ENCODE peak calls at places on chromosomes 11 and 22, in eight cellular contexts. T is PC-3, U is hepatocyte, I is PC-9, N is GM23338, M is HCT116, J is MM.1S, Z is Karpas-422. L is an unnamed sample. For H3K9me2, the result is how much of the 10 kb centered on the place peaks cover.

GRCh38 chr22:48891688-48892380 is 935.8 kb downstream of the BRD1 start:
- DNase-seq in M (no peak), N (no peak), J (no peak), U (no peak), Z (no peak), I (no peak), T (no peak), L (no peak)

GRCh38 chr11:61733120-61733978 is 19.1 kb upstream of the MYRF start:
- DNase-seq in U (peak), Z (peak), J (peak), I (peak), M (peak), N (peak), T (peak), L (peak)

GRCh38 chr11:16817321-16817720 is 78.9 kb downstream of the C11orf58 start:
- DNase-seq in M (no peak), U (no peak), J (no peak), N (no peak), T (no peak), I (no peak), Z (no peak), L (no peak)

GRCh38 chr11:131491503-131491902 is 121.1 kb downstream of the NTM start:
- DNase-seq in Z (no peak), N (no peak), M (no peak), I (no peak), U (peak), J (no peak), T (no peak), L (peak)

GRCh38 chr11:69012092-69013008 is 696 bp downstream of the MRGPRF start:
- DNase-seq in Z (no peak), N (peak), T (no peak), J (no peak), M (no peak), I (no peak), U (no peak), L (peak)

GRCh38 chr11:111735262-111736116 is 30.7 kb downstream of the PPP2R1B start:
- DNase-seq in M (no peak), I (peak), N (no peak), Z (peak), T (peak), J (no peak), U (peak), L (peak)

GRCh38 chr11:76664578-76665061 is 5.9 kb downstream of the LRRC32 start:
- DNase-seq in N (no peak), T (no peak), J (peak), M (no peak), Z (no peak), U (no peak), I (no peak), L (no peak)

GRCh38 chr22:27241430-27242110 is 560.0 kb downstream of the MN1 start:
- DNase-seq in M (no peak), T (no peak), N (no peak), Z (no peak), J (no peak), I (no peak), U (peak), L (peak)

GRCh38 chr11:112271242-112271641 is 10.6 kb upstream of the PLET1 start:
- DNase-seq in N (no peak), I (no peak), U (no peak), J (no peak), M (no peak), Z (no peak), T (no peak), L (no peak)

GRCh38 chr11:2804701-2805387 is 80.7 kb downstream of the CDKN1C start:
- DNase-seq in T (no peak), J (no peak), N (no peak), U (no peak), I (no peak), Z (no peak), M (no peak), L (no peak)

GRCh38 chr11:88042238-88043032 is 132.8 kb downstream of the RAB38 start:
- DNase-seq in T (no peak), N (no peak), J (no peak), U (peak), I (no peak), M (no peak), Z (no peak), L (no peak)

GRCh38 chr11:12706531-12707499 is 32.6 kb downstream of the TEAD1 start:
- DNase-seq in J (peak), I (no peak), N (no peak), T (no peak), U (peak), M (no peak), Z (no peak), L (no peak)

GRCh38 chr11:32333335-32333991 is 101.9 kb downstream of the WT1 start:
- DNase-seq in J (no peak), N (peak), I (no peak), M (no peak), T (peak), Z (no peak), U (peak), L (peak)

GRCh38 chr11:74321487-74322188 is 10.2 kb upstream of the P4HA3 start:
- DNase-seq in J (peak), U (peak), N (peak), T (peak), Z (peak), M (no peak), I (no peak), L (peak)

GRCh38 chr22:22753526-22754267 is 109.3 kb downstream of the GGTLC2 start:
- DNase-seq in T (peak), U (peak), M (peak), I (peak), Z (peak), N (peak), J (peak), L (peak)

GRCh38 chr11:1570001-1570453 is 2.0 kb downstream of the DUSP8 start:
- DNase-seq in M (no peak), Z (no peak), T (no peak), I (no peak), J (no peak), U (peak), N (no peak), L (no peak)

GRCh38 chr11:64673279-64673678 is 49.7 kb downstream of the NRXN2 start:
- DNase-seq in T (no peak), M (no peak), J (no peak), I (no peak), U (no peak), Z (no peak), N (no peak), L (no peak)

GRCh38 chr11:95776859-95777258 is 12.7 kb downstream of the FAM76B start:
- DNase-seq in N (no peak), M (no peak), U (no peak), I (no peak), J (no peak), Z (no peak), T (no peak), L (no peak)
- H3K9me2 ChIP-seq in N (under half), M (under half), U (under half), I (under half), J (under half), Z (under half), T (under half), L (under half)

DNA sequence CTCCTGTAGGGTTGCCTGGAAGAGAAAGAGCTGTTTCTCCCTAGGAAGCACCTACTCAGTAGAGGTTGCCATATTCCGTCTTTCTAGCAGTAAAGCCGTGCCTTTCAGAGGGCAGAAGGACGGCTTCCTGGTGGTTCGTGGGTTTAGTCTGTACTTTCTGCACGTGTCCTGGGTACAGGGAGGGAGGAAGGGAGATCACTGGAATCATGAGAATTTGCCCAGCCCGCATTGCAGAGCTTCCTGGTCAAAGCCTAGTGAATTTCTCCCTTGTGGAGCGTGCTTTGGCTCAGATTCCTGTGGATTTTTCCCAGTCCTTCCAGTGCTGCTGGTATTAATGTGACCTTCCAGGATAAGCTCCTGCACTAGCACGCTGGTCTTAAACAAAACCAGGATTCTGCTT is 44.9 kb downstream of the GRAMD1B start:
- DNase-seq in N (no peak), M (no peak), Z (peak), I (no peak), J (no peak), T (no peak), U (no peak), L (no peak)
- H3K9me2 ChIP-seq in N (under half), M (under half), Z (under half), I (under half), J (under half), T (under half), U (under half), L (under half)

DNA sequence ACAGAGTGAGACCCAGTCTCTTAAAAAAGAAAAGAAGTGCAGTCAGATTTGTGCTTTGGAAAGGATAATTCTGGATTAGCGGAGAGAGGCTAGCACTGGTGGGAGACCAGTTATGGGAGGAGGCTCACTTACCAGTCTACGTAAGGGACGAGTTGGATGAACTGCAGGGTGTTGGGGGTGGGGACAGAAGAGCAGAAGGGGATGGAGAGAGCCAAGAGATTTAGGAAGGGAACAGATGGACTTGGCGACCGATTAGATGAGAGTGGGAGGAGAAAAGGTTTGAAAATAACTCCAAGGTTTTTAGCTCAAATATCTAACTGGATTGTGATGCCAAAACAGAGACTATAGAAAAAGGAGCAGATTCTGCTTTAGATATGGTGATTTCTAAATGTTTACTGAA is 81.4 kb downstream of the SFI1 start:
- DNase-seq in Z (no peak), J (no peak), I (no peak), T (no peak), U (no peak), M (no peak), N (no peak), L (no peak)
- H3K9me2 ChIP-seq in Z (under half), J (under half), I (under half), T (under half), U (under half), M (under half), N (under half), L (under half)

DNA sequence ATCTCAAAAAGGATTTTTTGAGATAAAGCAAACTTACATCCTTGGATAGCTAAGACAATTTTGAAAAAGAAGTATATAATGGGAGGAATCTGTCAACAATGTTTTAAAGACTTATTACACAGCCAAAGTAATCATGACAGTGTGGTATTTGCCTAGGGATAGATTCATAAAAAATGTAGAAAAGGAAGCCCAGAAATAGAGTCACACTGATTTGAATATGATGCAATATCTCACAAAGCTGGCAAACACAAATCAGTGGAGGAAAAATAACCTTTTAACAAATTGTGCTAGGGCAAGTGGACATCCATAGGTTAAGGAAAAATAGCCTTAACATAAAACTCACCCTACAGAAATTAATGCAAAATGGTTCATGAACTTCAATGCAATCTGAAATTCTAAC is 6.0 kb downstream of the XKR3 start:
- DNase-seq in J (no peak), Z (peak), M (no peak), N (no peak), U (no peak), T (no peak), I (no peak), L (peak)
- H3K9me2 ChIP-seq in J (under half), Z (under half), M (under half), N (under half), U (under half), T (under half), I (under half), L (under half)

DNA sequence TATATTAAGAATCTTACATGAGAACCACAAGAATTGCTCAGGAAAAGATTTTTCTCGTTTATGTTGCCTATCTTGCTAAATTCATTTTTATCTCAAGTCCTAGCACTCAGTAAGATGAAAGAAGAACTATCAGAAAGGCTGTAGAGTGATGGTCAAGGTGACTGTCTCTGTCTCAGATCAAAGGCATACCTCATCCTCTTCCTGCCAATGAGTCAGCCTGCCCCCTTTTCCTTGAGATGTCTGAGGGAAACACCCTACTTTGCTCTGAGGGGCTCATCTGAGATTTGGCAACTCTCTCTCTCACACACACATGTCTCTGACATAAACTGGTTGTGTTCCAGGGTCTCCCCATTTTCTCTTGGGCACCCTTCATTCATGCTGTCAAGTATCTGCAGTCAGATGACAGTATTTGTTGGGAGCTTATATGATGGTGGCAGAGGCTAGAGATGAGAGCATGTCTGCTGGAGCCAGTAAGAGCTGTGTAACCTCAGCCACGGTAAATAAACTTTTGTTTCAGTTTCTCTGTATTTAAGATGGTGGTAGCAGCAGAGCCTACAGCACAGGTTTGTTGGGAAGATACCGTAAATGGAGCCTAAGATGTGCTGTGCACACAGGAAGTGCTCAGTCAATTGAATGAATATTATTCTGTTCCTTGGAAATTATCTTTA is 1.6 kb downstream of the MMP27 start:
- DNase-seq in U (no peak), I (no peak), J (no peak), T (no peak), M (no peak), N (no peak), Z (no peak), L (no peak)
- H3K9me2 ChIP-seq in U (under half), I (under half), J (under half), T (under half), M (under half), N (under half), Z (under half), L (under half)

DNA sequence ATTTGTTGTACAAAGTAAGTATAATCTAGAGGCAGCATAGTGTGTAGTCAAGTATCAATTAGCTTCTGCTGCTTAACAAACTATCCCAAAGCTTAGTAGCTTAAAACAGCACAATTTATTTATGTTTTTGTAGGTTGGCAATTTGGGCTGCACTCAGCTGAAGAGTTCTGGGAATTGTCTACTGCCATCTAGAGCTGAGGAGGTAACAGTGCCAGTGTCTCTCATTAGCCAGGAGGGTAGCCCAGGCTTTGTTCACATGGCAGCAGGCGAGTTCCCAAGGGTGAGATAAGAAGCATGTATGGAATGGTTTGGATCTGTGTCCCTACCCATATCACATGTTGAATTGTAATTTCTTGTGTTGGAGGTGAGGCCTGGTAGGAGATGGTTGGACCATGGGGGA is 45.8 kb upstream of the SLN start:
- DNase-seq in M (no peak), Z (peak), N (peak), I (no peak), J (no peak), U (no peak), T (peak), L (no peak)
- H3K9me2 ChIP-seq in M (under half), Z (under half), N (under half), I (under half), J (under half), U (under half), T (under half), L (under half)

GRCh38 chr11:241634-242033 is 4.9 kb downstream of the PSMD13 start:
- DNase-seq in U (no peak), N (no peak), Z (no peak), M (no peak), T (no peak), J (no peak), I (no peak), L (no peak)
- H3K9me2 ChIP-seq in U (under half), N (under half), Z (under half), M (under half), T (under half), J (under half), I (under half), L (under half)

DNA sequence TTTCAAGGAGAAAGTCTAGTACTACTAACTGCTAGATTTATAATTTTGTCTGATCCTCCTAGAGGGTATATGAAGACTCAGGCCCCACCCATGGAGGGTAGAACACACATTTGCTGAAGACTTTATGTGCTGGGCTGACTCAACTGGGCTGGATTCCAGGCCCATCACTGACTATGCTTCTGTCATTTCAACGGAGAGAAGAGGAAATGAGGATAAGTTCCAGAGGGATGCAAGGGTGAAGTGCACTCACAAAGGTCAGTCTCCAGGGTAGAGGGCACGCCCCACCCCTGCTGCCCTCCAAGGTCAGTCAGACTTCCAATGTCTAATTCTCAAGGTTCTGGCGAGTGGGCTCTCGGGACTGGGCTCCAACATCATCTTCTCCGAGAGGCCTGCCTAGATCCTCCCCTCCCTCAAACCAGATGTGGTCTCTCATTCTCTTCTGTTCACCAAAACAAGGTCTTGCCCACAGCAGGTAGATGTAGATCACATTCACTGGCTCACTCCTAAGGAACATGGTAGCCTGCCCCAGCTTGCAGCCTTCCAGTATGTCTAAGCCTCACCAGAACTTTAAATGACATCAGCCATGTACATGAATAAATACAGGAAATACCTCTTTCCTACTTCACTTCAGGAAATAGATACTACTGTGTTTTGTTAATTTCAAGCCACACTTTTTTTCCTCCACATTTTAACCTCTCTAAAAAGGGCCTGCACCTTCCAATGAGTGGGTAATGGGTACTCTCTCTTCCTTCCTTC is 7.3 kb upstream of the C11orf86 start:
- DNase-seq in T (peak), Z (no peak), N (no peak), I (no peak), U (no peak), J (no peak), M (no peak), L (peak)
- H3K9me2 ChIP-seq in T (under half), Z (under half), N (under half), I (under half), U (under half), J (under half), M (under half), L (under half)